ENCODE peak calls at places on chromosomes 2 and 18, in nine cellular contexts. U is PC-9, V is hepatocyte, E is IMR-90, L is H9, B is neural progenitor cell, X is HCT116, R is GM23248, A is neuronal stem cell. O is an unnamed sample.

GRCh38 chr2:133652407-133652806 is 84.1 kb upstream of the NCKAP5 start:
- DNase-seq in L (no peak), V (no peak), R (peak), E (peak), X (no peak), U (no peak), B (no peak), A (no peak), O (no peak)

GRCh38 chr2:39730685-39731302 is 48.3 kb downstream of the THUMPD2 start:
- DNase-seq in E (peak), U (peak), R (peak), A (no peak), L (no peak), X (peak), B (peak), V (peak), O (no peak)

GRCh38 chr2:208049006-208049405 is 23.7 kb upstream of the PLEKHM3 start:
- DNase-seq in A (no peak), V (no peak), U (no peak), L (no peak), E (no peak), X (no peak), B (no peak), R (no peak), O (no peak)

GRCh38 chr2:144513388-144514100 is 6.4 kb downstream of the ZEB2 start:
- DNase-seq in A (no peak), B (peak), V (peak), R (peak), L (no peak), X (no peak), U (no peak), E (peak), O (no peak)

GRCh38 chr2:111106720-111107119 is 14.0 kb upstream of the BCL2L11 start:
- DNase-seq in V (no peak), L (no peak), B (no peak), R (peak), A (no peak), E (no peak), X (no peak), U (no peak), O (no peak)

GRCh38 chr2:43131051-43131889 is 95.1 kb downstream of the ZFP36L2 start:
- DNase-seq in U (peak), R (peak), V (peak), B (peak), E (peak), X (peak), A (no peak), L (peak), O (peak)

GRCh38 chr2:184692137-184692734 is 93.9 kb downstream of the ZNF804A start:
- DNase-seq in R (peak), B (no peak), X (no peak), V (no peak), L (no peak), U (no peak), A (no peak), E (no peak), O (no peak)

GRCh38 chr2:69242651-69243051 is 144.4 kb downstream of the GFPT1 start:
- DNase-seq in U (no peak), V (peak), E (peak), B (no peak), X (no peak), A (no peak), L (no peak), R (peak), O (no peak)

GRCh38 chr2:213166109-213166508 is 14.7 kb upstream of the IKZF2 start:
- DNase-seq in B (no peak), X (no peak), A (no peak), R (no peak), V (no peak), L (no peak), E (no peak), U (no peak), O (no peak)

DNA sequence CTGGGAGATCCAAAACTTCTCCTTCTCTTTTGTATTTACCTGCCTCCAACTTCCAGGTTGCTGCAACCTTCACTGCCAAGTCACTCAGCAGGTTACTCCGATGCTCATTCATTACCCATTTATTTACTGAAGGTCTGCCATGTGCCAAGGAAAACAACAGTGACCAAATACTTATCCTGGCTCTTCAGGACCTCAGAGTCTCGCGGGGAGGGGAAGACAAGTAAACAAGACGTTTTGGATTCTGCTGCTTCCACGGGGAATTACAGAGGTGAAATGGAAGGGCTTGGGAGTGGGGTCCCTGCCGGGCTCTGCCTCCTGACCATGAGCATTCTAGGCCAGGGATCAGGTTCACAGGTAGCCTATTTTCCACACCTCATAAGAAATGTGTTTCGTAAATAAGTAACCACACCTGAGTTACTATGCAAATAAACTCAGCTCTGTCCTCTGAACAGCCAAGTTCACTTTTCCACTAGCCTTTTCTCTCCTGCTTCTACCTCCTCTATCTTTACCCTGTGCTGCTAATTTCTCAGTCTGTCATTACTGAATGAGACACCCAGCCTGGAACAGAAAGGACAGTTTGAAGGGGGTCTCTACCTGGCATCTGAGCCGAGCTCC is 68.1 kb downstream of the CLHC1 start:
- DNase-seq in R (peak), X (no peak), L (no peak), U (peak), B (no peak), E (no peak), V (no peak), A (no peak), O (no peak)
- H2AFZ ChIP-seq in R (peak), X (no peak), L (no peak), U (no peak), B (no peak), E (no peak), V (peak), A (no peak), O (no peak)

DNA sequence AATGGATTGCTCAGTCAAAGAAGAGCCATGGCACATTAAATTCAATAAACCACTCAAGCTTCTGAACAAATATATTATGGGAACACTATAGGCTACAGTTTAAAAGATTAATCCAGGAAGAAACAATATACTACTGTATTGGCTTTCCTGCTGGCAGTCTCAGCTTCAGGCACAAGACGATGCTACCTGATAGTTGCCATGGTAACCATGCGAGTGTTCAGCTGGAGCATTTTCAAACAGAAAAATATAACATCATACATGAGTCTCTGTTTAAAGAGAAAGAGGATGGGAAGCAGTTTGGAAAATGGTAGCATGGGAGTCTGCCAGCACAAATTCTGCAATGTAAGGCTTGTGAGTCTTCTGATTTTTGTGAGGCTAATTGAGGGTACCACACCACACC is 65.9 kb upstream of the CPO start:
- DNase-seq in E (no peak), B (no peak), A (no peak), R (no peak), V (no peak), X (no peak), U (no peak), L (no peak), O (no peak)
- H2AFZ ChIP-seq in E (no peak), B (no peak), A (no peak), R (no peak), V (no peak), X (no peak), U (no peak), L (no peak), O (no peak)

GRCh38 chr2:36356990-36357505 is 1.5 kb downstream of the CRIM1 start:
- DNase-seq in L (no peak), U (peak), V (peak), E (peak), A (no peak), X (no peak), B (peak), R (peak), O (no peak)

GRCh38 chr2:36357506-36358316 is 2.1 kb downstream of the CRIM1 start:
- DNase-seq in X (peak), U (peak), R (peak), L (peak), V (peak), A (no peak), B (peak), E (peak), O (no peak)

GRCh38 chr2:36355890-36356198 is 266 bp downstream of the CRIM1 start:
- DNase-seq in B (no peak), A (no peak), U (no peak), E (no peak), X (no peak), V (no peak), L (no peak), R (no peak), O (no peak)

GRCh38 chr2:36355157-36355889 is at the start of gene CRIM1:
- DNase-seq in L (peak), E (peak), V (peak), R (peak), U (peak), X (peak), A (peak), B (peak), O (no peak)

GRCh38 chr2:36356199-36356989 is 816 bp downstream of the CRIM1 start:
- DNase-seq in V (peak), X (no peak), E (peak), A (peak), R (peak), B (peak), L (no peak), U (peak), O (no peak)
- H2AFZ ChIP-seq in V (peak), X (no peak), E (peak), A (peak), R (no peak), B (peak), L (no peak), U (peak), O (no peak)

DNA sequence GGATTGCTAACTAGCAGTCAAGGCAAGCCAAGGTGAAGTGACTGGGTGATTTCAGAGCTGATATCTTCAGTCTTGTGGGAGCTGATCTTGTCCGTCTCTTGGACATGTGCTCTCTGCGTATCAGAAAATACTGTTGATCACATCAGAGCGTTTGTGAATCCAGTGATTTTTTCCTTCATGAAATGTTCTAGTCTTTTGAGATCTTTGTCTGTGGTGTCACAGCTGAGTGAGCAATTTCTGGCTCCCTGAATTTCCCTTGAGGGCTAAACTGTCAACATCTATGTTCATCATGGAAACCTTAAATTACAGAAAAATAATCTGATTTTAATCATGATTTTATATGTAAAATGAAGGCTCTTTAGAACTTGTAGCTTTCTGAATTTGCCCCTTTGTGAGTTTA is 432.0 kb downstream of the CCDC85A start:
- DNase-seq in V (no peak), X (no peak), B (no peak), L (no peak), E (no peak), A (no peak), R (no peak), U (no peak), O (no peak)
- H2AFZ ChIP-seq in V (no peak), X (no peak), B (no peak), L (no peak), E (no peak), A (no peak), R (no peak), U (no peak), O (no peak)

GRCh38 chr2:191831410-191831994 is 15.4 kb downstream of the CAVIN2 start:
- DNase-seq in R (no peak), V (no peak), B (peak), U (no peak), X (no peak), L (no peak), A (no peak), E (no peak), O (no peak)
- H2AFZ ChIP-seq in R (no peak), V (no peak), B (peak), U (no peak), X (no peak), L (no peak), A (peak), E (no peak), O (no peak)

GRCh38 chr18:70576281-70577022 is 287.6 kb downstream of the SOCS6 start:
- DNase-seq in X (no peak), R (no peak), V (no peak), E (no peak), L (no peak), U (no peak), B (peak), A (peak), O (no peak)
- H2AFZ ChIP-seq in X (no peak), R (no peak), V (no peak), E (no peak), L (no peak), U (no peak), B (no peak), A (no peak), O (no peak)

GRCh38 chr2:65134158-65134557 is 4.3 kb upstream of the RAB1A start:
- DNase-seq in A (no peak), B (no peak), R (no peak), U (no peak), L (no peak), E (no peak), X (no peak), V (no peak), O (no peak)
- H2AFZ ChIP-seq in A (no peak), B (no peak), R (no peak), U (no peak), L (no peak), E (no peak), X (no peak), V (no peak), O (no peak)

O was measured in keratinocyte.